ENCODE peak calls at places on chromosomes 16 and 17, in six cellular contexts. O is uterus, I is Peyer's patch, V is right lobe of liver, Z is endothelial cell of umbilical vein, X is tibial nerve. B is an unnamed sample. For H3K36me3, the result is how much of the 10 kb centered on the place peaks cover.

GRCh38 chr16:52128407-52128806 is 418.5 kb downstream of the TOX3 start:
- DNase-seq in O (no peak), I (no peak), V (no peak), Z (no peak), X (no peak), B (no peak)

GRCh38 chr17:40419559-40420331 is 2.0 kb upstream of the TOP2A start:
- DNase-seq in O (no peak), I (peak), V (no peak), Z (peak), X (no peak), B (no peak)

GRCh38 chr17:1940810-1941185 is 84.3 kb downstream of the RTN4RL1 start:
- DNase-seq in O (no peak), I (no peak), V (no peak), Z (no peak), X (no peak), B (no peak)

GRCh38 chr17:40350410-40351184 is 13.9 kb downstream of the GJD3 start:
- DNase-seq in O (no peak), I (no peak), V (peak), Z (no peak), X (no peak), B (no peak)

GRCh38 chr16:34050787-34051320 is 591.4 kb downstream of the TP53TG3F start:
- DNase-seq in O (no peak), I (no peak), V (no peak), Z (no peak), X (no peak), B (no peak)

GRCh38 chr17:68587847-68588246 is 13.3 kb downstream of the FAM20A start:
- DNase-seq in O (no peak), I (no peak), V (no peak), Z (no peak), X (no peak), B (no peak)

GRCh38 chr17:742147-742793 is 9.8 kb downstream of the GEMIN4 start:
- DNase-seq in O (no peak), I (no peak), V (no peak), Z (no peak), X (no peak), B (no peak)

GRCh38 chr16:11049396-11050059 is 105.2 kb downstream of the CLEC16A start:
- DNase-seq in O (no peak), I (no peak), V (no peak), Z (no peak), X (no peak), B (no peak)

GRCh38 chr16:14369734-14370598 is 260.1 kb downstream of the PARN start:
- DNase-seq in O (peak), I (no peak), V (no peak), Z (peak), X (no peak), B (no peak)

GRCh38 chr17:1977583-1978395 is 47.3 kb downstream of the RTN4RL1 start:
- DNase-seq in O (no peak), I (no peak), V (no peak), Z (no peak), X (no peak), B (no peak)

GRCh38 chr16:58464916-58465731 is 34.8 kb upstream of the NDRG4 start:
- DNase-seq in O (peak), I (no peak), V (no peak), Z (peak), X (no peak), B (no peak)

GRCh38 chr16:19463468-19464315 is 46.0 kb downstream of the TMC5 start:
- DNase-seq in O (no peak), I (no peak), V (no peak), Z (no peak), X (no peak), B (no peak)

GRCh38 chr17:29176500-29177351 is 3.5 kb downstream of the MYO18A start:
- DNase-seq in O (peak), I (peak), V (peak), Z (peak), X (no peak), B (peak)

GRCh38 chr17:35799942-35800341 is 4.5 kb upstream of the MMP28 start:
- DNase-seq in O (peak), I (no peak), V (peak), Z (peak), X (no peak), B (peak)

GRCh38 chr17:72890711-72891110 is 201.8 kb downstream of the SLC39A11 start:
- DNase-seq in O (no peak), I (no peak), V (no peak), Z (no peak), X (no peak), B (no peak)

GRCh38 chr16:55252577-55252976 is 71.4 kb upstream of the IRX6 start:
- DNase-seq in O (no peak), I (no peak), V (no peak), Z (no peak), X (no peak), B (no peak)

GRCh38 chr16:28836761-28837064 is 9.4 kb downstream of the TUFM start:
- DNase-seq in O (no peak), I (no peak), V (no peak), Z (no peak), X (no peak), B (no peak)

GRCh38 chr16:28838558-28838918 is 7.6 kb downstream of the TUFM start:
- DNase-seq in O (no peak), I (no peak), V (no peak), Z (no peak), X (no peak), B (no peak)

GRCh38 chr16:28835864-28836760 is 10.0 kb downstream of the TUFM start:
- DNase-seq in O (no peak), I (no peak), V (no peak), Z (no peak), X (no peak), B (no peak)

GRCh38 chr16:28839004-28839639 is 7.0 kb downstream of the TUFM start:
- DNase-seq in O (no peak), I (no peak), V (no peak), Z (no peak), X (no peak), B (no peak)

GRCh38 chr16:28837672-28838557 is 8.2 kb downstream of the TUFM start:
- DNase-seq in O (no peak), I (no peak), V (no peak), Z (no peak), X (no peak), B (no peak)
- H3K36me3 ChIP-seq in O (under half), I (under half), V (half or more), Z (under half), X (under half), B (half or more)

DNA sequence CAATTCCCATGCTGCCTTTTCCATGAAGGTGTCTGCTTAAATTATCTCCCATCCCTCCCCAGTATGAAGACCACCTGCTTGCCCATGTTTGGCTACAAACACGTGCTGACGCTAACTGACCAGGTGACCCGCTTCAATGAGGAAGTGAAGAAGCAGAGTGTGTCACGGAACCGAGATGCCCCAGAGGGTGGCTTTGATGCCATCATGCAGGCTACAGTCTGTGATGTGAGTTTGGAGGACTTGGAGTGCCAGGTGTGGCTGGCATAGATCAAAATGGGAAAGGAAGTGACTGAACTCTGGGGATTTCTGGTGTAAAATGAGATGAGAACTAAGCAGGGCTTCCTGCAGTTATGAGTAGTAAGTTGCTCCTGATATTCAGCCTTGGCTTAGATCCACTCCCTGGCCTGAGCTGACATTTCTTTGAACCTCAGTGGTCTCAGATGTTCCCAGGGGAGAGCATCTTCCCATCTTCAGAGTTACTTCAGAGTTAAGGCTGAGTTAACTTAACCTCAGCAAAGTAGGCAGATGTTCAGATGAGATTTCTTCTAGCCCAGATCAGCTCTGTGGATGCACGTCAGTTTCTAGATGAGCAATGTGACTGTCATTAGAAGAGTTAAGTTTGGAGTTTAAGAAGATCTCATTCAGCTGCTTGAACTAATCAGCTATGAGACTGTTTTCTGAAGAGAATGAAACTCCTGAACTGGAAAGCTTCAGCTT is 32.7 kb downstream of the ITGB3 start:
- DNase-seq in O (no peak), I (peak), V (no peak), Z (no peak), X (no peak), B (no peak)
- TF ChIP-seq POLR2A in O (no peak), I (no peak), V (no peak), Z (no peak), X (no peak), B (no peak)

GRCh38 chr16:67248401-67249177 is at the start of gene SLC9A5:
- DNase-seq in O (no peak), I (no peak), V (peak), Z (peak), X (no peak), B (no peak)
- H3K4me3 ChIP-seq in O (peak), I (peak), V (peak), Z (peak), X (peak), B (no peak)

GRCh38 chr17:79942011-79942405 is 93.7 kb downstream of the TBC1D16 start:
- DNase-seq in O (peak), I (peak), V (peak), Z (no peak), X (no peak), B (peak)

GRCh38 chr17:79942591-79943353 is 92.9 kb downstream of the TBC1D16 start:
- DNase-seq in O (peak), I (peak), V (peak), Z (peak), X (no peak), B (peak)

GRCh38 chr17:79940381-79941087 is 95.1 kb downstream of the TBC1D16 start:
- DNase-seq in O (no peak), I (peak), V (peak), Z (no peak), X (no peak), B (no peak)

GRCh38 chr17:79939755-79940154 is 95.9 kb downstream of the TBC1D16 start:
- DNase-seq in O (no peak), I (peak), V (no peak), Z (no peak), X (no peak), B (no peak)

DNA sequence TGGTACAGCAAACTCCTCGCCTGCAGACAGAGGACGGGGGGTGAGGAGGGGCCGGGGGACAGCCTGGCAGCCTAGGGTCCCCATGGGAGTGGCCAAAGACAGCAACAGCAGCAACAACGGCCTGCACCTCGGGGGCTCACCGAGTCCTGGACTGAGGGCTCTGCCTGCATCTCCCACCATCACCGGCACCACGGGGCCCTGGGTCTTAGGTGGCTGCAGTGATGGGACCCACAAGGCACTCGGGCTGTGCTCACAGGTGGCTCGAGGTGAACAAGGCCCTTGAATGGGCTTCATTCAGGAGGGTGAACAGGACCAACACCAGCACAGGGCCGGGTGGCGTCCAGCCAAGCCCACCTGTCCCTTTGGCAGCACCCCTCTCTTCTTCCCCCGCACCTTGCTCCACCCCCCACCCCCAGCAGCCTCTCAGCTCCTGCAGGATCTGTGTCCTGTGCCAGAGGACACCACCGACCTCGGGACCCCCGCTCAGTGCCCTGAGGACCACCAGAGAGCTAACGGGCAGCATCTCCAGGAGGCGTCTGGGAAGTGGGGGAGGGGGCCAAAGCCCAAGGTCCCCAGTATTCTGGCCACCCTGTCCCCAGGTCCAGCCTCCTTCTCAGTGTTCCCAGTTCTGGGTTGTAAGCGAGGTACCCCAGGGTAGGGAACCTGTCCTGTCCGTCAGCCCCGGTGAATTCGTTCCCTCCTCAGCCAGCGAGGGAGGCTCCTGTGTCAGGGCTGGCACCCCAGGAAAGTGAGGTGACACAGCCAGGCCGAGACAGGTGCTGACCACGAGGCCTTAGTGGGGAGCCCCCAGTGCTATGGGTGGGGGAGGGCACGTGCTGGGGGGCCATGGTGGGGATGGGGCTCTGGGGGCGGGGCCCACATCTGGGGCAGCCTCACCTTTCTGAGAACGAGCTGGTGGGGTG is 94.3 kb downstream of the TBC1D16 start:
- DNase-seq in O (no peak), I (peak), V (peak), Z (no peak), X (no peak), B (peak)
- H3K36me3 ChIP-seq in O (under half), I (under half), V (under half), Z (under half), X (under half), B (under half)

GRCh38 chr17:45405250-45406086 is 27.2 kb downstream of the ARHGAP27 start:
- DNase-seq in O (no peak), I (peak), V (peak), Z (no peak), X (no peak), B (peak)
- TF ChIP-seq POLR2A in O (no peak), I (peak), V (no peak), Z (no peak), X (no peak), B (no peak)

DNA sequence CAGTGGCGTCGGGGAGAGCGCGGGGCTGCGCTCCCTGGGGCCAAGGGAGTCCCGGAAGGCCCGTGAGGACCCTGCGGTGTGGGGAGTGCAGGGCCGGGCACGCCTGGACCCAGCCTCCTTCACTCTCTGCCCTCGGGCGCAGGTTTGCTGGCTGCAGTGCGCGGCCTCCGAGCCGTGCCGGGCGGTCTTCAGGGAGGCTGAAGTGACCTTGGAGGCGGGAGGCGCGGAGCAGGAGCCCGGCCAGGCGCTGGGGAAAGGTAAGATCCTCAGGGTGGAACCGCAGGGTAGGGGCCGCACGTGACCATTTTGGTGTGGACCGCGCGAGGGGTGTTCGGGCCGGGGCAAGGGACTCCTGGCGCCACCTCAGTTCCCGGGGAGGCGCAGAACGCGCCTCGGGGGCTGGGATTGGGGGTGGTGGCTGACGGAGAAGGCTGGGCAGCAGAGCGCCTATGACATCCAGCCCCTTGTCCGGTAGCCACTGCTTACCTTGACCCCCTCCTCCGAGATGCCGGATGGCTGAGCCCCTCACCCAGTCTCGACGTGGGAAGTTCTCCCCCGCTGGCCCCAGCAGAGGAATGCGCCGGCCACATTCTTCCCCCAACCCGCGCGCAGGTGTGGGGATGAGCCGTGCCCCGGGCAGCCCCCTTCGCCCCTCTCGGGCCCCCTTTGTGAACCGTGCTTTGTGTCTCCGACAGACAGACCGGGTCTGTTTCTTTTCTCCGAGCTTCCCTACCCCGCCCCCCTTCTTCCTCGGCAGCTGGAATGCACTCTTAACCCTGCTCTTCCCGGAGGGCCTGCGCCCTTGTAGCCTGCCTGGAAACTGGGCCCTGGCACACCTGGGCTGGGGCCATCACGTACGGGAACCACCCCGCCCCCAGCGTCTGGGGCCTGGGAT is 631 bp downstream of the CDH3 start:
- DNase-seq in O (peak), I (no peak), V (no peak), Z (no peak), X (no peak), B (peak)
- H3K4me3 ChIP-seq in O (peak), I (peak), V (no peak), Z (no peak), X (peak), B (no peak)

GRCh38 chr17:41907633-41908539 is 10.9 kb downstream of the ACLY start:
- DNase-seq in O (no peak), I (peak), V (peak), Z (no peak), X (no peak), B (no peak)

GRCh38 chr17:41905172-41905571 is 13.6 kb downstream of the ACLY start:
- DNase-seq in O (no peak), I (peak), V (no peak), Z (no peak), X (no peak), B (no peak)

GRCh38 chr17:41909088-41909487 is 9.7 kb downstream of the ACLY start:
- DNase-seq in O (no peak), I (no peak), V (no peak), Z (no peak), X (no peak), B (no peak)

GRCh38 chr17:41906465-41907184 is 12.1 kb downstream of the ACLY start:
- DNase-seq in O (peak), I (no peak), V (no peak), Z (no peak), X (no peak), B (peak)

DNA sequence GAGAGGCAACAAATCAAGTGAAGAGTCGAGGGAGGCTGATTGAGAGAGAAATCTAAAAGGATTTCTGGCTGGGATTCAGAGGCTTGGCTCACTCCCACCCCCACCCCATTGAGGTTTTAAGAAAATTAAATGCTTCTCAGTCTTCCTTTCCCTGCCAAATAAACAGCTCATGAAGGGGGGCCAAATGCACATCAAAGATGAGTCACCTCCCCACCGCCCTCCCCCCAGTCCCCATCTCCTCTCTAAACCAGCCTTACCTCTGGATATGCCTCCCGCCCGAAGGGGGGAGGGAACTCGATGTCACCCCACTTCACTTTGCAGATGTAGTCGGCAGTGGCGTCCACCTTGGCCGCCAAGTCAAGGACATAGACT is 11.6 kb downstream of the ACLY start:
- DNase-seq in O (peak), I (no peak), V (no peak), Z (no peak), X (no peak), B (no peak)
- H3K36me3 ChIP-seq in O (under half), I (under half), V (half or more), Z (half or more), X (under half), B (half or more)

GRCh38 chr17:3893720-3894116 is 865 bp upstream of the CAMKK1 start:
- DNase-seq in O (no peak), I (no peak), V (no peak), Z (no peak), X (no peak), B (no peak)

GRCh38 chr17:3892095-3892998 is 506 bp downstream of the CAMKK1 start:
- DNase-seq in O (peak), I (peak), V (peak), Z (peak), X (peak), B (peak)

GRCh38 chr17:3891626-3892094 is 1.2 kb downstream of the CAMKK1 start:
- DNase-seq in O (no peak), I (no peak), V (no peak), Z (no peak), X (no peak), B (no peak)

GRCh38 chr17:3894188-3894587 is 1.3 kb upstream of the CAMKK1 start:
- DNase-seq in O (no peak), I (no peak), V (no peak), Z (no peak), X (no peak), B (no peak)

DNA sequence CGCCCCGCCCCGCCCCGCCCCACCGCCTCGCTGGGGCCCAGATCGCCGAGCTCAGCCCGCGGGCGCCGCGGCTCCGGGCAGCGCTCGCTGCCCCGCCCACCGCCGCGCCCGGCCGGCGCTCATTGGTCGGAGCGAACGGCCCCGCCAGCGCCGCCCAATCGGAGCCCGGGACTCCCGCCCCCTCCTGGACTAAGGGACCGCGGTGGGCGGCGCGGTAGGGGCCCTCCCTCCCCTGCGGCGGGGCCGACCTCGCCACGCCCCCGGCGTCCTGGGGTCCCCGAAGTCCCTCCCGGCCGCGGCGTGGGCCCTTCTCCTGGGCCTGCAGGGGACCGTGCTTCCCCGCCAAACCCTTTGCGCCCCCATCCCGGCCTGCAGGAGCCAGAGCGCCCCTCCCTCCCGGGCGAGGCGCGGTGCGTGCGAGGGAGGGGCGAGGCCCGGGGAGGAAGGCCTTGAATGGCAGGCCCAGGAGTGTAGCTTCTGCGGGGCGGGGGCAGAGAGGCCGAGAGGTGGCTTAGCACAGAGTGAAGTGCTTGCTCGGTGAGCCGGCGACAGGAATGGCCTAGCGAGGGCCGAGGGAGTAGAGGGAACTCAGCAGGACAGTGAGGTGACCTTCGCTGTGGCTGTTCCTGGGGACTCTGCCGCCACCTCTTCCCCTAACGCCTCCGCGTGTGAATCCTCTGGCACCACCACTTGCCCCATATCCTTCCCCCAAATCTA is at the start of gene CAMKK1:
- DNase-seq in O (peak), I (peak), V (peak), Z (peak), X (peak), B (peak)
- TF ChIP-seq POLR2A in O (peak), I (peak), V (no peak), Z (no peak), X (no peak), B (no peak)

B was measured in thyroid gland.